ENCODE peak calls at places on chromosome 14, in seven cellular contexts. P is lower lobe of right lung, Y is sigmoid colon, D is GM23248, V is aorta, A is left lung, C is adrenal gland. K is an unnamed sample. For H3K36me3, the result is how much of the 10 kb centered on the place peaks cover.

GRCh38 chr14:104746951-104747481 is 5.9 kb upstream of the SIVA1 start:
- DNase-seq in D (peak), Y (peak), A (peak), P (no peak), C (no peak), V (peak), K (no peak)

GRCh38 chr14:103520657-103521437 is 1.8 kb downstream of the CKB start:
- DNase-seq in A (peak), P (peak), V (peak), C (peak), D (peak), Y (peak), K (peak)

GRCh38 chr14:73455294-73455693 is 3.1 kb downstream of the NUMB start:
- DNase-seq in D (no peak), Y (no peak), P (no peak), A (no peak), C (no peak), V (no peak), K (no peak)

GRCh38 chr14:95507701-95508103 is 8.7 kb downstream of the SYNE3 start:
- DNase-seq in P (no peak), C (peak), A (no peak), Y (no peak), V (peak), D (peak), K (peak)

GRCh38 chr14:95222870-95223398 is 65.6 kb upstream of the DICER1 start:
- DNase-seq in A (no peak), Y (peak), P (no peak), C (no peak), D (peak), V (no peak), K (no peak)

GRCh38 chr14:30165255-30165654 is 237.6 kb upstream of the PRKD1 start:
- DNase-seq in Y (no peak), V (no peak), P (no peak), D (no peak), C (no peak), A (no peak), K (no peak)

GRCh38 chr14:91252901-91253794 is 8.6 kb upstream of the GPR68 start:
- DNase-seq in C (no peak), P (peak), Y (no peak), D (peak), A (peak), V (no peak), K (peak)

GRCh38 chr14:39491134-39491541 is 58.9 kb upstream of the FBXO33 start:
- DNase-seq in Y (no peak), P (no peak), D (peak), C (no peak), A (no peak), V (no peak), K (peak)

GRCh38 chr14:96904201-96904600 is 107.0 kb downstream of the VRK1 start:
- DNase-seq in P (no peak), V (no peak), A (no peak), C (no peak), Y (no peak), D (no peak), K (no peak)

GRCh38 chr14:32940066-32940651 is 1.5 kb downstream of the NPAS3 start:
- DNase-seq in V (no peak), P (no peak), D (peak), C (peak), A (no peak), Y (no peak), K (no peak)

GRCh38 chr14:100525615-100526014 is 61.6 kb downstream of the BEGAIN start:
- DNase-seq in Y (peak), C (no peak), D (no peak), A (peak), P (no peak), V (no peak), K (no peak)

GRCh38 chr14:69554500-69554899 is 20.2 kb downstream of the CCDC177 start:
- DNase-seq in Y (no peak), D (no peak), P (no peak), A (no peak), C (peak), V (peak), K (no peak)

GRCh38 chr14:76480426-76480825 is 104.5 kb downstream of the ESRRB start:
- DNase-seq in C (no peak), Y (no peak), P (no peak), A (no peak), V (no peak), D (no peak), K (no peak)

GRCh38 chr14:102506599-102506871 is 3.0 kb downstream of the ANKRD9 start:
- DNase-seq in C (no peak), Y (no peak), A (no peak), D (no peak), P (no peak), V (no peak), K (no peak)

GRCh38 chr14:102504951-102505600 is 4.5 kb downstream of the ANKRD9 start:
- DNase-seq in V (no peak), D (no peak), A (no peak), C (no peak), P (no peak), Y (no peak), K (no peak)

GRCh38 chr14:102507026-102507860 is 2.3 kb downstream of the ANKRD9 start:
- DNase-seq in V (no peak), P (no peak), C (no peak), D (no peak), A (no peak), Y (no peak), K (no peak)

GRCh38 chr14:102504302-102504950 is 5.2 kb downstream of the ANKRD9 start:
- DNase-seq in Y (no peak), A (no peak), C (peak), D (no peak), P (no peak), V (no peak), K (no peak)

GRCh38 chr14:102505775-102506598 is 3.6 kb downstream of the ANKRD9 start:
- DNase-seq in Y (no peak), D (no peak), C (no peak), A (no peak), P (no peak), V (no peak), K (no peak)
- H3K27ac ChIP-seq in Y (peak), D (no peak), C (no peak), A (no peak), P (no peak), V (no peak), K (no peak)

DNA sequence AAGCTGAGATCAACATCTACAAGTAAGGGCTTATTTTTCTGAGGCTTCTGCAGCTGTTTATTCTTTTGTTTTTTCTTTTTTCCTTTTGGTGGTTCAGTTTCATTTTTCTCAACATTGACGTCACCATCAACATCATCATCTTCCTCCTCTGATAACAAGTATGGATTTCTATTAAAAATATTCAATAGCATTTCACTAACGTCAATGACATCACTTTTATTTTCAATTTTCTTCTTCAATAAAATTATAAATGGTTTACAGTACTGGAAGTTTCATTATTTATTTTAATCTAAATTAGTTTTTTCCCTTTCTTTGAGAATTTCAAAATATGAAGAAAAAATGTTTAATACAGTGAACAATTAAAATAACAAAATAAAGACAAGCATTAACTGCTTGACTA is 23.9 kb downstream of the NEMF start:
- DNase-seq in Y (no peak), P (no peak), A (no peak), C (no peak), D (no peak), V (no peak), K (no peak)
- H3K36me3 ChIP-seq in Y (under half), P (half or more), A (under half), C (under half), D (half or more), V (under half), K (half or more)

GRCh38 chr14:49982082-49982481 is 89.2 kb downstream of the ARF6 start:
- DNase-seq in P (no peak), V (no peak), Y (no peak), A (no peak), D (peak), C (no peak), K (no peak)
- H3K27ac ChIP-seq in P (peak), V (peak), Y (no peak), A (peak), D (peak), C (no peak), K (no peak)

DNA sequence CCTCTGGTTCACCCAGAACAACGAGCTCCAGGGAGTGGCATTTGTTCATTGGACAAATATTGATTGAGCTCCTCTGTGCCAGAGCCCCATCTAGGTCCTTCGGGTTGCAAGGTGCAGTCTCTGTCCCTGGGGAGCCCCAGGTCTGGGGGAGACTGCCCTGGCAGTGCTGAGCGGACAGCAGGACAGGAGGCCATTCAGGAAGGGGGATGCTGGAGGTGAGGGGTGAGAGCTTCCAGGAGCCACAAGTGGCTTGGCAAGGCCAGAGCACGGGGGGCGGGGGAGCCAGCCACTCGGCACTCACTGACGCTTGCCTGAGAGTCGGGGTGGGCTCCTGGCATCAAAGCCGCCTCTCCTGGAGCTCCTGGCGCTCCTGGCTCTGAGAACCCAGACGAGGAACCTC is 61.8 kb upstream of the BCL11B start:
- DNase-seq in D (no peak), C (no peak), V (no peak), A (no peak), P (no peak), Y (no peak), K (no peak)
- H3K36me3 ChIP-seq in D (under half), C (under half), V (under half), A (under half), P (under half), Y (under half), K (under half)

GRCh38 chr14:64755661-64756265 is 51.5 kb downstream of the PLEKHG3 start:
- DNase-seq in Y (no peak), A (no peak), C (no peak), D (peak), V (no peak), P (no peak), K (no peak)

GRCh38 chr14:64754685-64755084 is 50.5 kb downstream of the PLEKHG3 start:
- DNase-seq in A (no peak), Y (no peak), D (no peak), P (no peak), V (no peak), C (no peak), K (no peak)

GRCh38 chr14:64757601-64758000 is 53.4 kb downstream of the PLEKHG3 start:
- DNase-seq in D (no peak), P (peak), V (no peak), Y (no peak), A (no peak), C (no peak), K (no peak)

GRCh38 chr14:64758025-64758521 is 53.8 kb downstream of the PLEKHG3 start:
- DNase-seq in A (no peak), V (no peak), P (peak), C (no peak), D (peak), Y (no peak), K (no peak)

GRCh38 chr14:64756712-64757111 is 52.5 kb downstream of the PLEKHG3 start:
- DNase-seq in Y (no peak), V (no peak), P (peak), D (no peak), A (no peak), C (no peak), K (no peak)
- H3K27ac ChIP-seq in Y (no peak), V (no peak), P (no peak), D (no peak), A (no peak), C (no peak), K (no peak)

GRCh38 chr14:102202944-102203343 is 63.2 kb downstream of the WDR20 start:
- DNase-seq in A (no peak), V (no peak), Y (peak), D (no peak), P (no peak), C (no peak), K (no peak)

GRCh38 chr14:102201776-102202175 is 62.1 kb downstream of the WDR20 start:
- DNase-seq in V (no peak), A (no peak), P (no peak), C (no peak), Y (peak), D (no peak), K (no peak)

GRCh38 chr14:102203382-102203781 is 63.7 kb downstream of the WDR20 start:
- DNase-seq in Y (peak), C (no peak), P (no peak), V (no peak), A (no peak), D (no peak), K (peak)

GRCh38 chr14:102201369-102201748 is 61.7 kb downstream of the WDR20 start:
- DNase-seq in Y (no peak), P (no peak), C (no peak), V (no peak), D (no peak), A (no peak), K (no peak)

DNA sequence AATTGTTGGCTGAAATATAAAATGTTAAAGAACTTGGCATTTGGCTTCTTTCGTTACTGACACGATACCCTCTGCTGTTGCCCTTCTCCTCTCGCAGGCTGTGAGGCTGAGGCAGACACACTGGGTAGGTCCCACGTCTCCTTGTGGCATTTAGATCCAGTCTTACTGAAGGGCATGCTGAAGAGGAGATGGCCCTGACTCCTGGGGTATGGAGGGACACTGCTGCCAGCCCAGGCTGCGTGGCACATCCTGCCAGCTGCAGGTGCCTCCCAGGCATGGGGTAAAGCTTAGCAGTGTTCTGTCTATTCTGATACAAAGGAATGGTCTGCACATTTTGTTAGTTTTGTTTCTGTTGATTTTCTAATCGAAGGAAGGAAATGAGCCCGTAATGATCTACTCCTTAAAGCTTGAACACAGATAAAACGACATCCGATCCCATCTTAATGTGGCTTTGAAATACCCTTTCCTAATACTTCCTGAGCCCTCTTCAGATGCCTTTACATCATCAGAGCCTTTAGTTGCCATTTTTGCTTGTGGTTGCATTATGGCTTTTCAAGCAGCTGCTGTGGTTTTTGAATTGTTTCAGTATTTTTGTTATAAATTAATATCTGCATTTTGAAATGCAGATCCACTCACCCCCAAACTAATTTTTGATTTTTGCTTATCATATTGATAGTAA is 61.1 kb downstream of the WDR20 start:
- DNase-seq in C (peak), A (no peak), Y (peak), P (no peak), V (no peak), D (no peak), K (no peak)
- H3K36me3 ChIP-seq in C (under half), A (under half), Y (under half), P (half or more), V (under half), D (under half), K (under half)

DNA sequence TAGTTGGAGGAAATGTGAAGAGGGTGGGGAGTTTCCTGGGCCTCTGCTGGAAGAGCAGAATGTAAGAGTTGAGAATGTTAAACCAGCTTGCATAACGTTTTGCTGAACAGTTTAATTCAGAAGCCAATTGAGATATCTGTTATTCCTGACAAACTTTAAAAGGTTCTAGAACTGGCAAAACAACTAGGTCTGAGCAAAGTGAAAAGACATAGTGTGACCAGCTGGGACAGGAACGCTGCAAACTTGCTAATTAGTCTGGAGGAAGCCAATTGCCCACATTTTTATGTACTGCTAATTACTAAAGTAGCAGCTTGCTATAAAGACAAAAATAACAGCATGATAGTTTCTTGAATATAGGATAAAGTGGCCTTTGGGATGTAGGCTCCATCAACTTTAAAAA is 704.9 kb downstream of the NRXN3 start:
- DNase-seq in Y (no peak), A (no peak), D (no peak), V (no peak), C (no peak), P (no peak), K (no peak)
- H3K27ac ChIP-seq in Y (no peak), A (no peak), D (no peak), V (no peak), C (no peak), P (no peak), K (no peak)

GRCh38 chr14:22448905-22449611 is 140.0 kb downstream of the DAD1 start:
- DNase-seq in A (no peak), P (no peak), C (peak), D (peak), V (peak), Y (no peak), K (no peak)
- H3K36me3 ChIP-seq in A (under half), P (under half), C (under half), D (under half), V (under half), Y (under half), K (under half)

K was measured in SK-N-SH.